ENCODE peak calls at places on chromosome X, in six cellular contexts. Y, I, U, M, T and N are unnamed samples.
A peak's percentile ranks its signal among the peaks of the same experiment; 100 is the strongest.

GRCh38 chrX:135411893-135412292 is 9.9 kb upstream of the SMIM10L2A start:
- DNase-seq in Y (no peak), U (no peak), T (no peak), M (no peak), I (no peak), N (no peak)

GRCh38 chrX:132171478-132171877 is 43.7 kb upstream of the FRMD7 start:
- DNase-seq in Y (no peak), T (no peak), M (no peak), I (no peak), U (no peak), N (no peak)

GRCh38 chrX:110403839-110404238 is 45.2 kb downstream of the RTL9 start:
- DNase-seq in I (no peak), T (no peak), U (no peak), Y (no peak), M (no peak), N (no peak)

GRCh38 chrX:48791063-48791820 is 4.9 kb downstream of the GATA1 start:
- DNase-seq in U (no peak), M (no peak), Y (no peak), T (no peak), I (no peak), N (no peak)

GRCh38 chrX:106906361-106906760 is 3.2 kb upstream of the RIPPLY1 start:
- DNase-seq in T (no peak), I (no peak), Y (peak; percentile 43), U (no peak), M (no peak), N (no peak)

GRCh38 chrX:141975839-141976238 is 72.1 kb downstream of the MAGEC1 start:
- DNase-seq in T (no peak), M (no peak), Y (no peak), U (no peak), I (no peak), N (no peak)

GRCh38 chrX:33725556-33726232 is 406.4 kb downstream of the FAM47A start:
- DNase-seq in M (no peak), T (peak; percentile 18), I (no peak), U (no peak), Y (no peak), N (no peak)

GRCh38 chrX:64792598-64793337 is 183.5 kb downstream of the ZC4H2 start:
- DNase-seq in T (no peak), M (no peak), Y (no peak), U (no peak), I (no peak), N (no peak)

GRCh38 chrX:81414630-81415029 is 212.7 kb downstream of the SH3BGRL start:
- DNase-seq in U (no peak), Y (no peak), M (no peak), I (no peak), T (no peak), N (no peak)
- TF ChIP-seq CTCF in U (no peak), Y (no peak), M (no peak), I (no peak), T (no peak), N (no peak)

GRCh38 chrX:133307637-133308485 is 89.7 kb upstream of the TFDP3 start:
- DNase-seq in T (no peak), M (no peak), I (no peak), Y (no peak), U (no peak), N (no peak)
- H3K4me3 ChIP-seq in T (no peak overlapping the region), M (no peak overlapping the region), I (no peak overlapping the region), Y (no peak overlapping the region), U (no peak overlapping the region), N (no peak overlapping the region)

GRCh38 chrX:68462653-68463052 is 29.4 kb upstream of the OPHN1 start:
- DNase-seq in Y (no peak), T (no peak), M (no peak), I (peak; percentile 8), U (no peak), N (peak; percentile 15)
- TF ChIP-seq CTCF in Y (no peak), T (peak; percentile 33), M (peak; percentile 48), I (peak; percentile 43), U (peak; percentile 67), N (peak; percentile 38)

GRCh38 chrX:147875866-147876596 is 35.7 kb upstream of the FMR1 start:
- DNase-seq in U (no peak), M (peak; percentile 72), T (no peak), Y (no peak), I (no peak), N (no peak)

GRCh38 chrX:147877726-147878125 is 34.0 kb upstream of the FMR1 start:
- DNase-seq in I (no peak), M (no peak), T (no peak), U (no peak), Y (no peak), N (no peak)

GRCh38 chrX:147876849-147877646 is 34.7 kb upstream of the FMR1 start:
- DNase-seq in U (no peak), I (no peak), Y (no peak), M (no peak), T (no peak), N (no peak)
- H3K4me3 ChIP-seq in U (no peak overlapping the region), I (no peak overlapping the region), Y (no peak overlapping the region), M (no peak overlapping the region), T (no peak overlapping the region), N (no peak overlapping the region)